ENCODE peak calls at places on chromosome 9, in ten cellular contexts. Z, B, H, G, M, R, P, F, U and I are unnamed samples.

GRCh38 chr9:113154471-113154870 is 3.7 kb downstream of the SLC31A2 start:
- DNase-seq in F (no peak), M (peak), B (no peak), R (no peak), G (no peak), Z (no peak), U (no peak), P (no peak), H (peak), I (no peak)

GRCh38 chr9:99150456-99151171 is 45.7 kb downstream of the TGFBR1 start:
- DNase-seq in Z (no peak), M (no peak), P (no peak), B (no peak), H (no peak), F (no peak), G (no peak), U (no peak), R (no peak), I (no peak)

GRCh38 chr9:108837530-108837929 is 18.3 kb downstream of the ACTL7B start:
- DNase-seq in B (no peak), F (no peak), M (no peak), G (no peak), Z (no peak), P (no peak), U (no peak), H (no peak), R (no peak), I (no peak)

GRCh38 chr9:114108016-114108833 is 9.1 kb upstream of the KIF12 start:
- DNase-seq in G (no peak), B (peak), F (peak), H (peak), U (peak), Z (peak), R (peak), P (no peak), M (peak), I (peak)

GRCh38 chr9:95182854-95183563 is 134.5 kb downstream of the FANCC start:
- DNase-seq in U (no peak), R (peak), M (no peak), P (no peak), Z (no peak), B (no peak), G (no peak), H (no peak), F (no peak), I (no peak)

GRCh38 chr9:89801723-89802680 is 197.2 kb downstream of the GADD45G start:
- DNase-seq in G (no peak), M (no peak), U (no peak), F (no peak), B (no peak), P (no peak), R (no peak), H (no peak), Z (no peak), I (no peak)

GRCh38 chr9:102985162-102985900 is 9.8 kb upstream of the CYLC2 start:
- DNase-seq in M (no peak), F (no peak), P (no peak), Z (no peak), G (no peak), U (no peak), R (no peak), H (no peak), B (no peak), I (no peak)

GRCh38 chr9:128773049-128773448 is 1.3 kb upstream of the ZER1 start:
- DNase-seq in H (no peak), G (no peak), P (no peak), M (no peak), U (no peak), Z (no peak), B (no peak), F (no peak), R (no peak), I (no peak)

GRCh38 chr9:107481035-107481434 is 8.5 kb downstream of the KLF4 start:
- DNase-seq in R (no peak), G (no peak), M (no peak), B (no peak), F (no peak), U (no peak), Z (peak), P (no peak), H (no peak), I (no peak)

GRCh38 chr9:34892886-34893285 is 65.2 kb upstream of the PHF24 start:
- DNase-seq in B (no peak), F (no peak), G (no peak), M (no peak), Z (no peak), H (no peak), P (no peak), R (no peak), U (no peak), I (no peak)

GRCh38 chr9:78273761-78274160 is 23.2 kb upstream of the PSAT1 start:
- DNase-seq in F (no peak), M (no peak), G (no peak), U (no peak), B (no peak), P (no peak), Z (no peak), R (no peak), H (peak), I (no peak)

GRCh38 chr9:106107716-106108115 is 413.4 kb downstream of the TMEM38B start:
- DNase-seq in B (no peak), F (no peak), R (no peak), M (no peak), P (no peak), G (no peak), H (no peak), U (no peak), Z (no peak), I (no peak)

GRCh38 chr9:117487555-117488175 is 72.8 kb upstream of the ASTN2 start:
- DNase-seq in U (peak), G (no peak), H (peak), M (peak), Z (peak), B (peak), R (peak), F (no peak), P (no peak), I (peak)

GRCh38 chr9:84670801-84671153 is 1.2 kb downstream of the NTRK2 start:
- DNase-seq in F (no peak), U (no peak), Z (no peak), G (no peak), B (no peak), P (no peak), M (no peak), R (no peak), H (no peak), I (no peak)

GRCh38 chr9:4016789-4017188 is 283.1 kb downstream of the GLIS3 start:
- DNase-seq in H (no peak), Z (no peak), F (no peak), B (no peak), M (no peak), P (no peak), U (no peak), G (no peak), R (no peak), I (no peak)

GRCh38 chr9:7094052-7094451 is 336.3 kb downstream of the KDM4C start:
- DNase-seq in H (no peak), B (no peak), Z (peak), U (no peak), F (no peak), P (no peak), M (peak), R (no peak), G (no peak), I (no peak)

GRCh38 chr9:38388283-38389223 is 3.9 kb upstream of the ALDH1B1 start:
- DNase-seq in B (no peak), R (no peak), Z (no peak), G (no peak), M (no peak), H (peak), F (no peak), P (no peak), U (no peak), I (no peak)

GRCh38 chr9:137872296-137872695 is 5.3 kb upstream of the CACNA1B start:
- DNase-seq in M (no peak), G (no peak), B (no peak), R (no peak), F (no peak), P (no peak), Z (no peak), H (no peak), U (no peak), I (no peak)

GRCh38 chr9:38393128-38393809 is 767 bp downstream of the ALDH1B1 start:
- DNase-seq in M (no peak), R (peak), P (no peak), U (no peak), H (peak), Z (no peak), B (peak), G (no peak), F (no peak), I (no peak)

GRCh38 chr9:127163409-127163808 is 41.0 kb upstream of the ANGPTL2 start:
- DNase-seq in P (no peak), M (peak), U (no peak), R (no peak), G (peak), F (no peak), H (peak), B (no peak), Z (peak), I (peak)

GRCh38 chr9:129309041-129309430 is 131.0 kb upstream of the IER5L start:
- DNase-seq in R (no peak), P (no peak), Z (no peak), B (no peak), M (no peak), G (no peak), F (no peak), U (no peak), H (no peak), I (no peak)